ENCODE peak calls at places on chromosomes 13 and 19, in six cellular contexts. Q is fibroblast of lung, W is osteoblast, G is prostate gland, O is neural progenitor cell, P is cardiac fibroblast. K is an unnamed sample.

GRCh38 chr13:98480915-98481510 is 95.9 kb downstream of the STK24 start:
- DNase-seq in W (no peak), P (peak), G (no peak), Q (peak), O (no peak), K (no peak)

GRCh38 chr13:98176777-98177608 is at the start of gene RNF113B:
- DNase-seq in O (no peak), Q (no peak), W (no peak), P (no peak), G (no peak), K (no peak)

GRCh38 chr13:30832845-30833332 is 73.2 kb upstream of the MEDAG start:
- DNase-seq in G (peak), Q (no peak), O (peak), P (peak), W (no peak), K (peak)

GRCh38 chr13:98653471-98653985 is 76.6 kb upstream of the STK24 start:
- DNase-seq in W (peak), P (peak), G (peak), O (peak), Q (peak), K (peak)

GRCh38 chr13:113001251-113002140 is 32.5 kb downstream of the MCF2L start:
- DNase-seq in Q (peak), W (no peak), G (peak), O (peak), P (peak), K (peak)

GRCh38 chr19:45293682-45294081 is 29.0 kb downstream of the CKM start:
- DNase-seq in W (no peak), O (no peak), Q (no peak), P (no peak), G (no peak), K (no peak)

GRCh38 chr13:31793246-31793645 is 53.9 kb downstream of the RXFP2 start:
- DNase-seq in O (no peak), G (no peak), W (peak), P (peak), Q (peak), K (peak)

GRCh38 chr13:52010890-52011689 is at the start of gene ATP7B:
- DNase-seq in G (no peak), W (peak), P (no peak), O (peak), Q (no peak), K (no peak)

GRCh38 chr13:24097064-24097463 is 63.5 kb upstream of the SPATA13 start:
- DNase-seq in P (peak), W (no peak), O (no peak), G (no peak), Q (peak), K (no peak)

DNA sequence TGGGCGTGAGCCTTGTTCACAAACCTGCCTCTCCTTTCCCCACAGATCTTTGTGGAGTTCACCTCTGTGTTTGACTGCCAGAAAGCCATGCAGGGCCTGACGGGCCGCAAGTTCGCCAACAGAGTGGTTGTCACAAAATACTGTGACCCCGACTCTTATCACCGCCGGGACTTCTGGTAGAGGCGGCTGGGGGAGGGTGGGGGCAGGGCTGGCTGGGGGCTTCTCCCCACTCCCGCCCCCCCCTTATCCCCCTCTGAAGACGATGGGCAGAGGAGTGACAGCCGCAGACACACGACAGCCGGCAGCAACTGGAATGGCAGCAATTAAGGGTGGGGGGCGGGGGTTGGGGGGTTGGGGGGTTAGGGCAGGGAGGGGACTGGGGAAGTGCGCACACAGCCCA is 1.1 kb upstream of the EPN1 start:
- DNase-seq in Q (no peak), W (no peak), O (no peak), G (no peak), P (no peak), K (no peak)
- H3K4me3 ChIP-seq in Q (no peak), W (no peak), O (no peak), G (no peak), P (no peak), K (peak)

DNA sequence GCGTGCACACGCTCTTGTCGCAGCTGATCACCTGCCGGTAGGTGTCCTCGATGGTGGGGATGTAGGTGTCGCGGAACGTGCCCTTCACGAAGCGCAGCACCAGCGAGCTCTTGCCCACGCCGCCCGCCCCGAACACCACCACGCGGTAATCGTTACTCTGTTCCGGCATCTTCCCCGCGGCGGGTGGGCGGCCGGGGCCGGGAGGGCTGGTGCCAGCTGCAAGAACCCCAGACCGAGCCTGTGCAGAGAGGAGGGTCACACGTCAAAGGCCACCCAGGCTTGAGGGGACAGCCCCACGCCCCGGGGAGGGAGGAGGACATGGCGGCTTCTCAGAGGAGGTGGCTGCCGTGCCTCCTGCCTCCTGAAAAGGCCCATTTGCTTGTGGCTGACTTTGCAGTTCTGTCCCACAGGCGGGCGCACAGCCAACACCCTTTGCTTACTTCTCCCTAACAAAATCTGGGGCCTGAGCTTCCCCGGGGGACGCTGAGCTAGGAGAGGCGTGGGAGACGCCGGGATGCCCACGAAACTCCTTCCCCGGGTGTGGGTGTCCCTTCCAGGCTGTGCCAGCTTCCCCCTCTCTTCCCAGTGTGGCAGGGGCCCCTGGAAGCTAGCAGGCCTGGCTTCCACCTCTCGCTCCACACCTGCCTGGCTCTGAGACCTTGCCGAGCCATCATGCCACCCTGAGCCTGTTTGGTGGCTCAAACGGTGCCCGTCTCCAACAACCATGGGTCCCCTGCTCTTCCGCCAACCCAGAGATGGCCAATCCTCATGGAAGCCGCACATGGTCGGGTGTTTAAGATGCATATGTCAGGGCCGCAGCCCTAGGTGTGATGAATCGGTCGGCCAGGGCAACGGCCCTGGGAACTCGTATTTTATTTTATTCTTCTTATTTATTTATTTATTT is 3.3 kb downstream of the DIRAS1 start:
- DNase-seq in W (peak), P (no peak), O (no peak), G (no peak), Q (no peak), K (no peak)
- H3K4me3 ChIP-seq in W (no peak), P (no peak), O (no peak), G (no peak), Q (no peak), K (no peak)

GRCh38 chr13:101301053-101301452 is 115.3 kb downstream of the NALCN start:
- DNase-seq in G (no peak), W (no peak), Q (no peak), P (no peak), O (no peak), K (no peak)
- H3K4me3 ChIP-seq in G (no peak), W (no peak), Q (no peak), P (no peak), O (no peak), K (no peak)

GRCh38 chr13:50196118-50196517 is 180.9 kb downstream of the KCNRG start:
- DNase-seq in O (no peak), P (no peak), G (no peak), Q (no peak), W (no peak), K (no peak)

GRCh38 chr13:50197705-50198104 is 182.5 kb downstream of the KCNRG start:
- DNase-seq in G (no peak), O (no peak), W (no peak), Q (no peak), P (no peak), K (no peak)

GRCh38 chr13:50200562-50200961 is 185.3 kb downstream of the KCNRG start:
- DNase-seq in O (no peak), W (no peak), P (no peak), G (no peak), Q (no peak), K (peak)

GRCh38 chr13:50200988-50201387 is 185.7 kb downstream of the KCNRG start:
- DNase-seq in W (peak), G (no peak), P (peak), O (no peak), Q (no peak), K (no peak)

GRCh38 chr13:50198508-50198907 is 183.3 kb downstream of the KCNRG start:
- DNase-seq in G (no peak), W (no peak), O (no peak), Q (peak), P (peak), K (no peak)
- H3K4me3 ChIP-seq in G (no peak), W (no peak), O (no peak), Q (no peak), P (no peak), K (no peak)

GRCh38 chr19:28598861-28599260 is 614.1 kb downstream of the UQCRFS1 start:
- DNase-seq in P (no peak), Q (no peak), W (no peak), G (no peak), O (no peak), K (no peak)
- H3K4me3 ChIP-seq in P (no peak), Q (no peak), W (no peak), G (no peak), O (no peak), K (no peak)

GRCh38 chr19:31648347-31648746 is 299.1 kb upstream of the TSHZ3 start:
- DNase-seq in Q (peak), G (no peak), O (no peak), P (peak), W (no peak), K (no peak)
- H3K4me3 ChIP-seq in Q (no peak), G (no peak), O (no peak), P (no peak), W (no peak), K (no peak)

GRCh38 chr19:41295506-41295905 is 14.5 kb upstream of the CCDC97 start:
- DNase-seq in W (no peak), O (no peak), P (no peak), Q (no peak), G (no peak), K (no peak)

GRCh38 chr19:41298327-41298964 is 11.5 kb upstream of the CCDC97 start:
- DNase-seq in G (no peak), W (peak), O (no peak), Q (peak), P (peak), K (no peak)

GRCh38 chr19:41294393-41294792 is 15.6 kb upstream of the CCDC97 start:
- DNase-seq in Q (no peak), G (no peak), O (no peak), P (no peak), W (no peak), K (no peak)

GRCh38 chr19:41297628-41298326 is 12.2 kb upstream of the CCDC97 start:
- DNase-seq in Q (no peak), O (no peak), W (no peak), P (no peak), G (no peak), K (no peak)

GRCh38 chr19:41296323-41296935 is 13.5 kb upstream of the CCDC97 start:
- DNase-seq in O (no peak), W (no peak), G (peak), P (no peak), Q (no peak), K (peak)
- H3K4me3 ChIP-seq in O (no peak), W (no peak), G (no peak), P (no peak), Q (no peak), K (no peak)

GRCh38 chr13:32956595-32956933 is 59.7 kb upstream of the KL start:
- DNase-seq in W (no peak), G (no peak), Q (no peak), O (no peak), P (no peak), K (no peak)
- H3K4me3 ChIP-seq in W (no peak), G (no peak), Q (no peak), O (no peak), P (no peak), K (no peak)